ENCODE peak calls at places on chromosomes 5 and 9, in five cellular contexts. P is IMR-90, W is SK-N-SH, D is HepG2, M is K562. F is an unnamed sample.

GRCh38 chr9:76987594-76988200 is 31.8 kb upstream of the FOXB2 start:
- DNase-seq in W (no peak), M (peak; percentile 11), D (peak; percentile 21), P (peak; percentile 44), F (peak; percentile 5)

GRCh38 chr5:65288657-65289056 is 193.1 kb downstream of the ADAMTS6 start:
- DNase-seq in P (no peak), W (no peak), D (peak; percentile 43), M (no peak), F (no peak)

GRCh38 chr5:148416921-148417320 is 33.2 kb downstream of the FBXO38 start:
- DNase-seq in D (no peak), M (no peak), W (no peak), P (no peak), F (no peak)

GRCh38 chr5:168262042-168262743 is 29.3 kb upstream of the WWC1 start:
- DNase-seq in D (no peak), P (no peak), M (no peak), W (no peak), F (no peak)

GRCh38 chr5:64301566-64301965 is 135.9 kb downstream of the RNF180 start:
- DNase-seq in W (no peak), D (no peak), M (no peak), P (no peak), F (no peak)

GRCh38 chr5:139637438-139638089 is 10.6 kb upstream of the CXXC5 start:
- DNase-seq in W (peak; percentile 96), P (peak; percentile 74), M (peak; percentile 93), D (peak; percentile 78), F (no peak)

GRCh38 chr9:100098241-100098886 is 436 bp downstream of the ERP44 start:
- DNase-seq in D (peak; percentile 83), W (peak; percentile 54), M (peak; percentile 59), P (peak; percentile 54), F (no peak)

GRCh38 chr5:3827624-3828023 is 232.0 kb downstream of the IRX1 start:
- DNase-seq in P (no peak), D (no peak), M (peak; percentile 30), W (no peak), F (no peak)

GRCh38 chr5:140295414-140295813 is 7.5 kb downstream of the PFDN1 start:
- DNase-seq in W (no peak), M (no peak), P (peak; percentile 99), D (peak; percentile 67), F (no peak)

GRCh38 chr5:159817262-159818029 is 98.8 kb upstream of the ADRA1B start:
- DNase-seq in W (no peak), D (no peak), M (no peak), P (peak; percentile 27), F (no peak)

DNA sequence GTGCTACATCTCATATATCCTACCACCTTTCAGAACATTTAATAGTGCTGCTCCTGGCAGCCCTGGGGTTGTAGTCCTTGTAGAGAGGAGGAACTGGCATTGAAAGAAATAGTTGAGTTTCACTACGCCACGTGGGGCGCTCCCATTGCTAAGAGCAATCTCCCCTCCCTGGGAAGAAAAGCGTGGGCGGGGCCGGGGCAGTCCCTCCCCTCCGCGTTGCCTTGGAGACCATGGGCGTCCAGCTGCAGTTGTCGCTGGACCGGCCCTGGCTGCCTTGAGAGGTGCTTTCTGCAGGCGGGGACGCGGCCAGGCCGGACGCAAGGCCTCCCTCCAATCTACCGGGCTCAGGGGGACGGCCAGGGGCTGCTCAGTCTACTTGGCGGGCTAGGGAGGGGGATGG is 368 bp upstream of the CCDC180 start:
- DNase-seq in M (peak; percentile 58), W (peak; percentile 34), P (peak; percentile 57), D (no peak), F (no peak)
- TF ChIP-seq CTCF in M (peak; percentile 23), W (no peak), P (no peak), D (no peak), F (no peak)

DNA sequence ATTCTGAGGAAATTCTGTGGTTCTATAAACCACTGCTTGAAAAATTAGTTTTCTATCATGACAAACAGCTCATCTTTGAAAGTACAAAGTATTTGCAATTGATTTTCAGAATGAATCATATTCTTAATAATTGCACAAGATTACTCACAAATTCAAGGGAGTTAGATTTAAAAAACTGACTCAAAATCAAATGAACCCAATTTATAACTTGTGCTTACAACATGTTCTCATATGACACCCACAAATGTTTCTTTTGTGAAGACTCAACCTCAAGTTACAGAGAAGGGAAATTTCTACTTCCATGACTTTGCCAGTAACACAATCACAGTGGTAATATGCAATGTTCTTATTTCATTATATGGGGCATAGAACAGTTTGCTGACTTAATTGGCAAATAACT is 272.0 kb upstream of the ACTBL2 start:
- DNase-seq in W (no peak), D (no peak), P (peak; percentile 73), M (no peak), F (no peak)
- TF ChIP-seq MXI1 in W (no peak), D (no peak), P (no peak), M (no peak), F (no peak)

GRCh38 chr5:35041251-35041650 is 6.5 kb downstream of the AGXT2 start:
- DNase-seq in P (peak; percentile 43), W (no peak), D (no peak), M (no peak), F (no peak)
- H3K9ac ChIP-seq in P (no peak overlapping the region), W (no peak overlapping the region), D (no peak overlapping the region), M (no peak overlapping the region), F (no peak overlapping the region)

DNA sequence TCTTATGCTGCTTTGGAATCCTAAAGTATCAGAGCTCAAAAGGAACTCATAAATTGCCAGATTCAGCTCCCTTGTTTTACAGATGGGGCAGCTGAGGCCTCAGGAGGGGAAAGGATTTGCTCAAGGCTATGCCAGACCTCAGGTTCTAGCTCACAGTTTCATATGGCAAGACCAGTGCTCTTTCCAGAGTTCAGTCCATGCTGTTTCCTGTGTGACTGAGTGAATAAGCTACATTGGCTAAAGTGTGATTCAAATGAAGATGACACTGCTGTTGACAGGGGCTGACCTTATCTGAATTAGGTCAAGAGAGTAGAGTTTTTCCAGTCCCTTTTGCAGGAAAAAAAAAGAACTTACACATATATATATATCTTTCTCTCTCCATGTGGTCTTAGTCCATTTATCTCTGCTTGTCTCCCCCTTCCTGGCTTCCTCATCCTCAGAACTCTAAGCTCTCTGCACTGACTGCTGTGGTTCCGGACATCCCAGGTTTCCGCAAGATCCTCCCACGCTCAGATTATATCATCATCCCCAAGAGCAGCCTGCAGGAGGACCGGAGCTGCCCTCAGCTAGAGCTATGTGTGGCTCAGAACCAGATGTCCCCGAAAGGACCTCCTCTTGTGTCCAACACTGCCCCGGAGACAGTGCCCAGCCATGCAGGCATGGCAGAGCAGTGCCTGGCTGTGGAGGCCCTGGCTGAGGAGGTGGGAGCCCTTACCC is 9.3 kb downstream of the HMGXB3 start:
- DNase-seq in W (no peak), M (peak; percentile 27), P (no peak), D (no peak), F (no peak)
- TF ChIP-seq CTCF in W (no peak), M (no peak), P (no peak), D (no peak), F (no peak)

GRCh38 chr5:171981847-171982246 is 24.6 kb downstream of the FBXW11 start:
- DNase-seq in W (no peak), D (no peak), P (no peak), M (no peak), F (no peak)

GRCh38 chr5:171980729-171981128 is 25.7 kb downstream of the FBXW11 start:
- DNase-seq in M (no peak), P (no peak), D (no peak), W (no peak), F (no peak)

GRCh38 chr5:171986772-171987171 is 19.7 kb downstream of the FBXW11 start:
- DNase-seq in W (no peak), D (no peak), M (no peak), P (no peak), F (no peak)

GRCh38 chr5:171989276-171989675 is 17.2 kb downstream of the FBXW11 start:
- DNase-seq in M (no peak), P (peak; percentile 33), D (no peak), W (no peak), F (peak; percentile 73)

GRCh38 chr5:171984748-171985419 is 21.6 kb downstream of the FBXW11 start:
- DNase-seq in D (no peak), P (peak; percentile 98), M (no peak), W (peak; percentile 9), F (no peak)
- TF ChIP-seq MXI1 in D (no peak), P (no peak), M (no peak), W (no peak), F (no peak)

GRCh38 chr5:62828757-62829156 is 250.1 kb downstream of the LRRC70 start:
- DNase-seq in D (no peak), W (no peak), M (no peak), P (no peak), F (no peak)

GRCh38 chr5:62829241-62829986 is 250.8 kb downstream of the LRRC70 start:
- DNase-seq in P (no peak), D (no peak), M (no peak), W (no peak), F (no peak)

GRCh38 chr5:62825623-62826220 is 247.1 kb downstream of the LRRC70 start:
- DNase-seq in M (no peak), W (no peak), P (no peak), D (no peak), F (no peak)

DNA sequence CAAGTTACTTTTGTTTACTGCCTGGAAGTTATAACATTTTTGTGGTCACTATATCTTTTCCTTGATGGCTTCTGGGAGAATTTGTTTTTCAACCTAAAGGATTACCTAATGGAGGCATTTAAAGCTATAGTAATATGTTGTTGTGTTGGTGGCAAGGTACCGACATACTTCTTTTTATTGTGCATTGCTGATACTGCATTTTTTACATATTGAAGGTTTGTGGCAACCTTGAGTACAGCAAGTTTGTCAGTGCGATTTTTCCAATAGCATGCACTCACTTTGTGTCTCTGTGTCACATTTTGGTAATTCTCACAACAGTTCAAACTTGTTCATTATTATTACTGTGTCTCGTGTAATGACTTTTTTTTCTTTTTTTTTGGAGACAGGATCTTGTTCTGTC is 246.3 kb downstream of the LRRC70 start:
- DNase-seq in W (no peak), D (no peak), M (no peak), P (no peak), F (no peak)
- H3K9ac ChIP-seq in W (no peak overlapping the region), D (no peak overlapping the region), M (no peak overlapping the region), P (no peak overlapping the region), F (no peak overlapping the region)

DNA sequence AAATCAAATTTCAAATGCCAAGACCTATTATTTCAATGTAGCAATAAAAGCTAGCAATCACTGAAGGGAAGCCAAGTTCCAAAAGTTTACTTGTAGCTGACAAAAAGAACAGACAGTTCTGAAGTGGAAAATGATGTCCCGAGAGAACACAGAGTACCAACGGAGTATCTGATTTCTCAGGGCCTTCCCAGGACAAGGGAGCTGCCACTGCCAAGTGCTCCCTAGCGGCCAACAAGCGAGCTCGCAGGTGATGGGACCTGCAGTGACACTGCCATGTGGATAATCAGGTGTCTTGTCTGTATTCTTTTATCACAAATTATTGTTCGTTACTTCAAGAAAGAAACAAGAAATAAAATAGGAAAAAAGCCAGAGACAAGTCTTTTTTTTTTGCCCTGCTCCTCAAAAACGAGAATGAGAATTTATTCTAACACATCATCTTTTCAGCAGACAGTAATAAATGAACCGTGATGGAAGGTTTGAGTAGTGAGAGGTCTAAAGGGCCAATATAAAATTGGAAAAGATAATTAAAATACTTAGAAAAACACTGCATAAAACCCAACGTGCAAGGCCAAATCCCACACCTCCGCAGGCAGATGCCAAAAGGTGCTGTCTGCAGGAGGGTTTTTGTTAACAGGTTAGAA is 159.4 kb downstream of the MYO10 start:
- DNase-seq in P (no peak), W (no peak), M (peak; percentile 21), D (peak; percentile 62), F (no peak)
- TF ChIP-seq CTCF in P (no peak), W (no peak), M (peak; percentile 54), D (peak; percentile 87), F (peak; percentile 9)

DNA sequence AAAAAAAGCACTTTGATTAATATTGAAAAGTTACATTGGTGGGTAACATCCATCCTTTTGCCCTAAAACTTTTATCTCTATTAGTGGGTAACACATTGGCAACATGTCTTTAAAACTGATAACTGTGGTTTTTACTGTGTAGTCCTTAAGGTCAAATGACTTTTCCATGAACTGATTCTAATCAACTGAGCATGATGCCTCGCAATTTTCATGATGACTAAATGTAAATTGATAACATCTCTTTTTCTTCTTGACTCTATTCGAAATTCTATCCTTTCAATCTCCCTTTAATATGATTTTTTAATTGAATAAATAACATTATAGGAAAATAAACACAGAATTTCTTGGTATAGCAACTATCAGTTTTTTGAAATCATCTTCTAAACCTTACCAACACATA is 6.3 kb upstream of the IL5 start:
- DNase-seq in W (no peak), D (no peak), M (no peak), P (no peak), F (no peak)
- TF ChIP-seq MXI1 in W (no peak), D (no peak), M (no peak), P (no peak), F (no peak)

F was measured in GM12878.